ENCODE peak calls at places on chromosomes 11 and 22, in four cellular contexts. Z is amygdala, F is naive B cell, B is neural progenitor cell. R is an unnamed sample.
A peak's percentile ranks its signal among the peaks of the same experiment; 100 is the strongest.

GRCh38 chr22:38963872-38964271 is 6.5 kb downstream of the APOBEC3A start:
- DNase-seq in Z (no peak), F (no peak), B (no peak), R (peak; percentile 84)

GRCh38 chr11:77418981-77419592 is 54.8 kb downstream of the PAK1 start:
- DNase-seq in Z (no peak), F (no peak), B (no peak), R (no peak)

GRCh38 chr11:62805991-62806441 is 776 bp upstream of the NXF1 start:
- DNase-seq in Z (no peak), F (no peak), B (peak; percentile 60), R (no peak)

GRCh38 chr11:123323482-123324056 is 106.5 kb upstream of the GRAMD1B start:
- DNase-seq in Z (no peak), F (no peak), B (no peak), R (no peak)

GRCh38 chr11:46006418-46007070 is 84.1 kb downstream of the LARGE2 start:
- DNase-seq in Z (no peak), F (peak; percentile 58), B (peak; percentile 81), R (peak; percentile 45)

GRCh38 chr22:46731246-46732040 is 6.6 kb downstream of the CERK start:
- DNase-seq in Z (no peak), F (no peak), B (peak; percentile 65), R (peak; percentile 68)

GRCh38 chr11:128709402-128709801 is 15.5 kb downstream of the FLI1 start:
- DNase-seq in Z (no peak), F (no peak), B (no peak), R (no peak)

GRCh38 chr11:27423125-27423524 is 49.5 kb downstream of the LGR4 start:
- DNase-seq in Z (no peak), F (no peak), B (peak; percentile 55), R (peak; percentile 12)

GRCh38 chr22:23302171-23303002 is 122.1 kb downstream of the BCR start:
- DNase-seq in Z (no peak), F (no peak), B (no peak), R (no peak)

GRCh38 chr11:47786373-47786772 is 19.2 kb upstream of the FNBP4 start:
- DNase-seq in Z (no peak), F (no peak), B (no peak), R (no peak)

GRCh38 chr11:7353100-7353499 is 101.4 kb downstream of the SYT9 start:
- DNase-seq in Z (no peak), F (peak; percentile 18), B (peak; percentile 47), R (no peak)

GRCh38 chr11:75371930-75372876 is 20.7 kb upstream of the ARRB1 start:
- DNase-seq in Z (no peak), F (no peak), B (no peak), R (peak; percentile 45)

GRCh38 chr22:21951931-21952465 is 650 bp downstream of the PPM1F start:
- DNase-seq in Z (no peak), F (peak; percentile 20), B (peak; percentile 69), R (no peak)

GRCh38 chr11:134132808-134133207 is 63.9 kb downstream of the JAM3 start:
- DNase-seq in Z (no peak), F (no peak), B (no peak), R (no peak)

GRCh38 chr22:50176850-50177536 is 6.5 kb downstream of the PANX2 start:
- DNase-seq in Z (no peak), F (no peak), B (no peak), R (no peak)

GRCh38 chr22:40679964-40680818 is 907 bp downstream of the MCHR1 start:
- DNase-seq in Z (no peak), F (no peak), B (peak; percentile 69), R (no peak)

GRCh38 chr11:42647993-42648392 is 663.8 kb upstream of the API5 start:
- DNase-seq in Z (no peak), F (no peak), B (no peak), R (no peak)

GRCh38 chr11:61949169-61950034 is 749 bp upstream of the BEST1 start:
- DNase-seq in Z (peak; percentile 89), F (no peak), B (peak; percentile 37), R (peak; percentile 64)